ENCODE peak calls at places on chromosomes 12 and 14, in five cellular contexts. L is brain microvascular endothelial cell, F is NB4, N is cardiac muscle cell, Q is lower lobe of right lung. U is an unnamed sample.

GRCh38 chr12:88839486-88839885 is 259.2 kb upstream of the KITLG start:
- DNase-seq in Q (no peak), F (no peak), L (no peak), N (no peak), U (no peak)

GRCh38 chr14:61103541-61104339 is 122.7 kb downstream of the SLC38A6 start:
- DNase-seq in F (peak; percentile 83), N (peak; percentile 94), Q (no peak), L (peak; percentile 97), U (peak; percentile 95)

GRCh38 chr14:67646136-67646535 is 26.4 kb downstream of the ARG2 start:
- DNase-seq in L (no peak), N (no peak), Q (no peak), F (no peak), U (no peak)

GRCh38 chr14:100531152-100531551 is 56.1 kb downstream of the BEGAIN start:
- DNase-seq in L (no peak), N (no peak), F (peak; percentile 7), Q (peak; percentile 24), U (no peak)

GRCh38 chr12:3713483-3713882 is 39.4 kb downstream of the CRACR2A start:
- DNase-seq in L (no peak), F (no peak), Q (no peak), N (no peak), U (no peak)

GRCh38 chr14:34496679-34497513 is 34.9 kb upstream of the SPTSSA start:
- DNase-seq in L (peak; percentile 100), F (peak; percentile 56), N (peak; percentile 99), Q (peak; percentile 48), U (peak; percentile 96)

GRCh38 chr12:57816001-57816854 is 2.3 kb downstream of the AVIL start:
- DNase-seq in Q (no peak), L (no peak), F (no peak), N (no peak), U (no peak)

GRCh38 chr12:2261708-2262107 is 208.9 kb downstream of the CACNA1C start:
- DNase-seq in N (no peak), Q (no peak), F (no peak), L (no peak), U (no peak)

GRCh38 chr12:131239384-131240094 is 285.8 kb downstream of the ADGRD1 start:
- DNase-seq in F (no peak), Q (no peak), N (no peak), L (no peak), U (no peak)

GRCh38 chr12:112350593-112351592 is 31.3 kb downstream of the HECTD4 start:
- DNase-seq in F (no peak), L (no peak), N (no peak), Q (no peak), U (no peak)

GRCh38 chr14:78090820-78091219 is 79.4 kb upstream of the NRXN3 start:
- DNase-seq in N (no peak), F (no peak), Q (no peak), L (no peak), U (no peak)

GRCh38 chr14:78091361-78091760 is 78.8 kb upstream of the NRXN3 start:
- DNase-seq in F (no peak), N (no peak), L (no peak), Q (no peak), U (no peak)

GRCh38 chr14:78086342-78086741 is 83.8 kb upstream of the NRXN3 start:
- DNase-seq in L (no peak), N (no peak), Q (no peak), F (no peak), U (no peak)

GRCh38 chr14:78092040-78092439 is 78.1 kb upstream of the NRXN3 start:
- DNase-seq in N (no peak), F (no peak), L (no peak), Q (no peak), U (no peak)

DNA sequence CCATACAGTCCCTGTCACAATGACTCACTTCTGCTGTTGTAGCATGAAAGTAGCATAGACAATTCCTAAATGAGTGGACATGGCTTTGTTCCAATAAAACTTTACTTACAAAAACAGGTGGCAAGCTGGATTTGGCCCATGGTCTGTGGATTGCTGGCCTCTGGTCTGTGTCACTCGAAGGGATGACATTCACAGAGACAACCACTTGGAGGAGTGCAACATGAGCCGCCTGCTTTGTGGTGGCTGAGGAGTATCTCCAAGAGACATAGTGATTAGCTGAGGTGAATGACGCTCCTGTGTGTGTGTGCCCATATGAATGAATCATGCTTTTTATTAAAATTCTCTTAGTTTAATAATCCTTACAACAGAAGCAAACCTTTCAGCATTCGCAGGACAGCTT is 81.2 kb upstream of the NRXN3 start:
- DNase-seq in F (peak; percentile 7), L (no peak), Q (no peak), N (no peak), U (no peak)
- TF ChIP-seq CTCF in F (no peak), L (no peak), Q (no peak), N (no peak), U (no peak)

GRCh38 chr14:105476937-105477658 is 2.5 kb downstream of the CRIP2 start:
- DNase-seq in N (peak; percentile 27), Q (no peak), F (no peak), L (no peak), U (no peak)
- H3K4me3 ChIP-seq in N (peak overlapping the region; percentile 95), Q (peak overlapping the region; percentile 77), F (no peak overlapping the region), L (peak overlapping the region; percentile 67), U (no peak overlapping the region)

GRCh38 chr14:31988237-31988636 is 88.9 kb upstream of the ARHGAP5 start:
- DNase-seq in F (no peak), L (no peak), Q (no peak), N (no peak), U (no peak)

GRCh38 chr14:31990959-31991541 is 86.1 kb upstream of the ARHGAP5 start:
- DNase-seq in L (no peak), Q (no peak), N (peak; percentile 67), F (no peak), U (no peak)

GRCh38 chr14:31992051-31992450 is 85.1 kb upstream of the ARHGAP5 start:
- DNase-seq in N (peak; percentile 92), Q (no peak), L (peak; percentile 81), F (no peak), U (peak; percentile 87)

GRCh38 chr14:31987691-31988090 is 89.4 kb upstream of the ARHGAP5 start:
- DNase-seq in L (no peak), Q (no peak), F (no peak), N (no peak), U (no peak)

DNA sequence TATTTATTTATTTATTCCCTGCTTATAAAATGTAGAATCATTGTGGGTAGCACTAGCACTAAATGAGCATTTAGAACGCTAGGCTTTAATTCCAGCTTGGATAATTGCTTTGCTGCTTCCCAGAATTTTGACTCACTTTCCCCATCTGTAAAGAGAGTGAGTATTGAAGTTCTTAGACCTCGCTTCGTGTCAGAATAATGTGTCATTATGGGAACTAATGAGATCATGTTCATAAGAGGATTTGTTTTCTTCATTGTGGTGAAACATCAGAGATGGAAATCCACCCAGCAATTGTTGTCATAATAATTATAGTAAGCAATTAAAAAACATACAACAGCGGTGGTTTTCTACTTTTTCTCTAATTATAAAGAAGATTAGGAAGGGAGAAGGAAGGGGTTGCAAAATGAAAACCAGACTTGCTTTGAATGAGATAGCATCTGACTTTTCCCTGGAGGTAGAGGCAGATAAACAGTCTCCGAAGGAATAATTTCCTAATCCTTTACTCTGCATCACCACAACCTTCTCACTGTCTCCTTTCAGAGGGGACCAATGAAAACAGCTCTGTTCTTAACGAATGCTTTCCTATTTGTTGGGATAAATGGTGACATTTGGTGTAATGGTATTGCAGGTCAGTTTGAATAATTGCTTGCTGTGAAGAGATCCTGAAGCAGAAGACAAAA is 86.8 kb upstream of the ARHGAP5 start:
- DNase-seq in F (no peak), Q (no peak), N (peak; percentile 47), L (no peak), U (no peak)
- TF ChIP-seq CTCF in F (no peak), Q (no peak), N (no peak), L (no peak), U (no peak)

GRCh38 chr14:54220122-54220691 is 176.6 kb upstream of the CDKN3 start:
- DNase-seq in F (no peak), L (no peak), Q (no peak), N (peak; percentile 55), U (no peak)
- H3K4me3 ChIP-seq in F (no peak overlapping the region), L (peak overlapping the region; percentile 49), Q (peak overlapping the region; percentile 42), N (peak overlapping the region; percentile 8), U (peak overlapping the region; percentile 39)

GRCh38 chr14:29817767-29818166 is 109.9 kb downstream of the PRKD1 start:
- DNase-seq in F (no peak), L (no peak), N (no peak), Q (no peak), U (no peak)
- TF ChIP-seq CTCF in F (no peak), L (no peak), N (no peak), Q (no peak), U (no peak)

U was measured in AG04449.